ENCODE peak calls at places on chromosome 20, in ten cellular contexts. One of them, this sample, is unnamed.
A peak's percentile ranks its signal among the peaks of the same experiment; 100 is the strongest.

GRCh38 chr20:60191014-60191413 is 232.8 kb downstream of the CDH26 start:
- DNase-seq in endothelial cell of umbilical vein: no peak
- DNase-seq in astrocyte of the spinal cord: no peak
- DNase-seq in HFFc6: no peak
- DNase-seq in LNCaP clone FGC: no peak
- DNase-seq in choroid plexus epithelial cell: no peak
- DNase-seq in kidney: no peak
- DNase-seq in AG04449: no peak
- DNase-seq in GM23338: no peak
- DNase-seq in colonic mucosa: no peak
- DNase-seq in this sample: no peak

GRCh38 chr20:50331469-50332251 is 141.0 kb downstream of the CEBPB start:
- DNase-seq in endothelial cell of umbilical vein: no peak
- DNase-seq in astrocyte of the spinal cord: no peak
- DNase-seq in HFFc6: no peak
- DNase-seq in LNCaP clone FGC: peak; percentile 11
- DNase-seq in choroid plexus epithelial cell: no peak
- DNase-seq in kidney: no peak
- DNase-seq in AG04449: no peak
- DNase-seq in GM23338: no peak
- DNase-seq in colonic mucosa: no peak
- DNase-seq in this sample: no peak

GRCh38 chr20:44134897-44135810 is 51.8 kb downstream of the JPH2 start:
- DNase-seq in endothelial cell of umbilical vein: no peak
- DNase-seq in astrocyte of the spinal cord: no peak
- DNase-seq in HFFc6: peak; percentile 11
- DNase-seq in LNCaP clone FGC: no peak
- DNase-seq in choroid plexus epithelial cell: no peak
- DNase-seq in kidney: no peak
- DNase-seq in AG04449: no peak
- DNase-seq in GM23338: no peak
- DNase-seq in colonic mucosa: no peak
- DNase-seq in this sample: no peak

GRCh38 chr20:973785-974194 is 28.3 kb downstream of the RSPO4 start:
- DNase-seq in endothelial cell of umbilical vein: no peak
- DNase-seq in astrocyte of the spinal cord: peak; percentile 1
- DNase-seq in HFFc6: peak; percentile 80
- DNase-seq in LNCaP clone FGC: no peak
- DNase-seq in choroid plexus epithelial cell: peak; percentile 50
- DNase-seq in kidney: no peak
- DNase-seq in AG04449: peak; percentile 7
- DNase-seq in GM23338: peak; percentile 83
- DNase-seq in colonic mucosa: peak; percentile 21
- DNase-seq in this sample: peak; percentile 35

GRCh38 chr20:59802471-59803221 is 130.8 kb downstream of the SYCP2 start:
- DNase-seq in endothelial cell of umbilical vein: no peak
- DNase-seq in astrocyte of the spinal cord: no peak
- DNase-seq in HFFc6: no peak
- DNase-seq in LNCaP clone FGC: no peak
- DNase-seq in choroid plexus epithelial cell: no peak
- DNase-seq in kidney: no peak
- DNase-seq in AG04449: no peak
- DNase-seq in GM23338: no peak
- DNase-seq in colonic mucosa: peak; percentile 9
- DNase-seq in this sample: no peak

GRCh38 chr20:46837083-46837482 is 57.6 kb upstream of the EYA2 start:
- DNase-seq in endothelial cell of umbilical vein: no peak
- DNase-seq in astrocyte of the spinal cord: no peak
- DNase-seq in HFFc6: no peak
- DNase-seq in LNCaP clone FGC: no peak
- DNase-seq in choroid plexus epithelial cell: no peak
- DNase-seq in kidney: no peak
- DNase-seq in AG04449: no peak
- DNase-seq in GM23338: no peak
- DNase-seq in colonic mucosa: no peak
- DNase-seq in this sample: no peak

GRCh38 chr20:32285621-32286334 is 8.3 kb downstream of the KIF3B start:
- DNase-seq in endothelial cell of umbilical vein: no peak
- DNase-seq in astrocyte of the spinal cord: no peak
- DNase-seq in HFFc6: peak; percentile 59
- DNase-seq in LNCaP clone FGC: no peak
- DNase-seq in choroid plexus epithelial cell: peak; percentile 24
- DNase-seq in kidney: no peak
- DNase-seq in AG04449: no peak
- DNase-seq in GM23338: no peak
- DNase-seq in colonic mucosa: peak; percentile 57
- DNase-seq in this sample: peak; percentile 67

GRCh38 chr20:25223179-25223661 is 24.7 kb upstream of the PYGB start:
- DNase-seq in endothelial cell of umbilical vein: peak; percentile 61
- DNase-seq in astrocyte of the spinal cord: peak; percentile 97
- DNase-seq in HFFc6: peak; percentile 94
- DNase-seq in LNCaP clone FGC: no peak
- DNase-seq in choroid plexus epithelial cell: peak; percentile 96
- DNase-seq in kidney: peak; percentile 92
- DNase-seq in AG04449: peak; percentile 50
- DNase-seq in GM23338: peak; percentile 33
- DNase-seq in colonic mucosa: peak; percentile 73
- DNase-seq in this sample: peak; percentile 74

GRCh38 chr20:58424218-58424617 is 35.2 kb downstream of the VAPB start:
- DNase-seq in endothelial cell of umbilical vein: no peak
- DNase-seq in astrocyte of the spinal cord: no peak
- DNase-seq in HFFc6: no peak
- DNase-seq in LNCaP clone FGC: no peak
- DNase-seq in choroid plexus epithelial cell: no peak
- DNase-seq in kidney: no peak
- DNase-seq in AG04449: no peak
- DNase-seq in GM23338: peak; percentile 30
- DNase-seq in colonic mucosa: no peak
- DNase-seq in this sample: no peak

GRCh38 chr20:44282148-44282547 is 28.9 kb downstream of the FITM2 start:
- DNase-seq in endothelial cell of umbilical vein: no peak
- DNase-seq in astrocyte of the spinal cord: no peak
- DNase-seq in HFFc6: no peak
- DNase-seq in LNCaP clone FGC: no peak
- DNase-seq in choroid plexus epithelial cell: no peak
- DNase-seq in kidney: no peak
- DNase-seq in AG04449: no peak
- DNase-seq in GM23338: no peak
- DNase-seq in colonic mucosa: no peak
- DNase-seq in this sample: no peak

GRCh38 chr20:46222521-46223007 is 85.7 kb downstream of the CDH22 start:
- DNase-seq in endothelial cell of umbilical vein: no peak
- DNase-seq in astrocyte of the spinal cord: no peak
- DNase-seq in HFFc6: no peak
- DNase-seq in LNCaP clone FGC: no peak
- DNase-seq in choroid plexus epithelial cell: peak; percentile 21
- DNase-seq in kidney: no peak
- DNase-seq in AG04449: no peak
- DNase-seq in GM23338: peak; percentile 68
- DNase-seq in colonic mucosa: no peak
- DNase-seq in this sample: no peak

GRCh38 chr20:53867741-53868351 is 202.5 kb downstream of the BCAS1 start:
- DNase-seq in endothelial cell of umbilical vein: no peak
- DNase-seq in astrocyte of the spinal cord: no peak
- DNase-seq in HFFc6: no peak
- DNase-seq in LNCaP clone FGC: no peak
- DNase-seq in choroid plexus epithelial cell: no peak
- DNase-seq in kidney: no peak
- DNase-seq in AG04449: no peak
- DNase-seq in GM23338: peak; percentile 42
- DNase-seq in colonic mucosa: no peak
- DNase-seq in this sample: no peak

GRCh38 chr20:32564921-32565734 is 20.0 kb downstream of the NOL4L start:
- DNase-seq in endothelial cell of umbilical vein: no peak
- DNase-seq in astrocyte of the spinal cord: no peak
- DNase-seq in HFFc6: no peak
- DNase-seq in LNCaP clone FGC: no peak
- DNase-seq in choroid plexus epithelial cell: peak; percentile 56
- DNase-seq in kidney: no peak
- DNase-seq in AG04449: no peak
- DNase-seq in GM23338: no peak
- DNase-seq in colonic mucosa: peak; percentile 43
- DNase-seq in this sample: no peak

GRCh38 chr20:46808565-46808964 is 86.1 kb upstream of the EYA2 start:
- DNase-seq in endothelial cell of umbilical vein: no peak
- DNase-seq in astrocyte of the spinal cord: no peak
- DNase-seq in HFFc6: no peak
- DNase-seq in LNCaP clone FGC: peak; percentile 82
- DNase-seq in choroid plexus epithelial cell: no peak
- DNase-seq in kidney: no peak
- DNase-seq in AG04449: no peak
- DNase-seq in GM23338: no peak
- DNase-seq in colonic mucosa: no peak
- DNase-seq in this sample: no peak

GRCh38 chr20:17659801-17660200 is 22.2 kb downstream of the RRBP1 start:
- DNase-seq in endothelial cell of umbilical vein: no peak
- DNase-seq in astrocyte of the spinal cord: no peak
- DNase-seq in HFFc6: no peak
- DNase-seq in LNCaP clone FGC: no peak
- DNase-seq in choroid plexus epithelial cell: no peak
- DNase-seq in kidney: no peak
- DNase-seq in AG04449: no peak
- DNase-seq in GM23338: peak; percentile 28
- DNase-seq in colonic mucosa: no peak
- DNase-seq in this sample: no peak
- TF ChIP-seq CTCF in endothelial cell of umbilical vein: no peak
- TF ChIP-seq CTCF in astrocyte of the spinal cord: peak; percentile 4
- TF ChIP-seq CTCF in HFFc6: peak; percentile 48
- TF ChIP-seq CTCF in LNCaP clone FGC: peak; percentile 8
- TF ChIP-seq CTCF in choroid plexus epithelial cell: no peak
- TF ChIP-seq CTCF in kidney: no peak
- TF ChIP-seq CTCF in AG04449: no peak
- TF ChIP-seq CTCF in GM23338: peak; percentile 31
- TF ChIP-seq CTCF in colonic mucosa: no peak
- TF ChIP-seq CTCF in this sample: no peak

GRCh38 chr20:23011008-23011721 is 23.9 kb upstream of the SSTR4 start:
- DNase-seq in endothelial cell of umbilical vein: no peak
- DNase-seq in astrocyte of the spinal cord: no peak
- DNase-seq in HFFc6: no peak
- DNase-seq in LNCaP clone FGC: no peak
- DNase-seq in choroid plexus epithelial cell: no peak
- DNase-seq in kidney: peak; percentile 29
- DNase-seq in AG04449: no peak
- DNase-seq in GM23338: no peak
- DNase-seq in colonic mucosa: no peak
- DNase-seq in this sample: no peak
- TF ChIP-seq CTCF in endothelial cell of umbilical vein: no peak
- TF ChIP-seq CTCF in astrocyte of the spinal cord: no peak
- TF ChIP-seq CTCF in HFFc6: no peak
- TF ChIP-seq CTCF in LNCaP clone FGC: no peak
- TF ChIP-seq CTCF in choroid plexus epithelial cell: no peak
- TF ChIP-seq CTCF in kidney: no peak
- TF ChIP-seq CTCF in AG04449: no peak
- TF ChIP-seq CTCF in GM23338: no peak
- TF ChIP-seq CTCF in colonic mucosa: no peak
- TF ChIP-seq CTCF in this sample: no peak

GRCh38 chr20:3820901-3821727 is 767 bp downstream of the AP5S1 start:
- DNase-seq in endothelial cell of umbilical vein: no peak
- DNase-seq in astrocyte of the spinal cord: no peak
- DNase-seq in HFFc6: no peak
- DNase-seq in LNCaP clone FGC: no peak
- DNase-seq in choroid plexus epithelial cell: no peak
- DNase-seq in kidney: peak; percentile 49
- DNase-seq in AG04449: no peak
- DNase-seq in GM23338: no peak
- DNase-seq in colonic mucosa: no peak
- DNase-seq in this sample: no peak

GRCh38 chr20:3819413-3820047 is 817 bp upstream of the AP5S1 start:
- DNase-seq in endothelial cell of umbilical vein: no peak
- DNase-seq in astrocyte of the spinal cord: no peak
- DNase-seq in HFFc6: no peak
- DNase-seq in LNCaP clone FGC: no peak
- DNase-seq in choroid plexus epithelial cell: no peak
- DNase-seq in kidney: peak; percentile 71
- DNase-seq in AG04449: no peak
- DNase-seq in GM23338: no peak
- DNase-seq in colonic mucosa: no peak
- DNase-seq in this sample: no peak

GRCh38 chr20:3820048-3820900 is at the start of gene AP5S1:
- DNase-seq in endothelial cell of umbilical vein: peak; percentile 96
- DNase-seq in astrocyte of the spinal cord: peak; percentile 97
- DNase-seq in HFFc6: peak; percentile 92
- DNase-seq in LNCaP clone FGC: peak; percentile 93
- DNase-seq in choroid plexus epithelial cell: peak; percentile 97
- DNase-seq in kidney: peak; percentile 98
- DNase-seq in AG04449: no peak
- DNase-seq in GM23338: peak; percentile 99
- DNase-seq in colonic mucosa: peak; percentile 99
- DNase-seq in this sample: peak; percentile 97

GRCh38 chr20:3815703-3816315 is 4.5 kb upstream of the AP5S1 start:
- DNase-seq in endothelial cell of umbilical vein: no peak
- DNase-seq in astrocyte of the spinal cord: no peak
- DNase-seq in HFFc6: no peak
- DNase-seq in LNCaP clone FGC: no peak
- DNase-seq in choroid plexus epithelial cell: no peak
- DNase-seq in kidney: no peak
- DNase-seq in AG04449: no peak
- DNase-seq in GM23338: no peak
- DNase-seq in colonic mucosa: no peak
- DNase-seq in this sample: no peak

GRCh38 chr20:3818155-3819151 is 1.9 kb upstream of the AP5S1 start:
- DNase-seq in endothelial cell of umbilical vein: peak; percentile 69
- DNase-seq in astrocyte of the spinal cord: peak; percentile 79
- DNase-seq in HFFc6: peak; percentile 85
- DNase-seq in LNCaP clone FGC: peak; percentile 23
- DNase-seq in choroid plexus epithelial cell: peak; percentile 88
- DNase-seq in kidney: peak; percentile 74
- DNase-seq in AG04449: no peak
- DNase-seq in GM23338: peak; percentile 89
- DNase-seq in colonic mucosa: peak; percentile 86
- DNase-seq in this sample: peak; percentile 80
- TF ChIP-seq CTCF in endothelial cell of umbilical vein: peak; percentile 81
- TF ChIP-seq CTCF in astrocyte of the spinal cord: peak; percentile 84
- TF ChIP-seq CTCF in HFFc6: peak; percentile 90
- TF ChIP-seq CTCF in LNCaP clone FGC: peak; percentile 65
- TF ChIP-seq CTCF in choroid plexus epithelial cell: peak; percentile 89
- TF ChIP-seq CTCF in kidney: peak; percentile 54
- TF ChIP-seq CTCF in AG04449: peak; percentile 86
- TF ChIP-seq CTCF in GM23338: peak; percentile 67
- TF ChIP-seq CTCF in colonic mucosa: peak; percentile 67
- TF ChIP-seq CTCF in this sample: peak; percentile 78

DNA sequence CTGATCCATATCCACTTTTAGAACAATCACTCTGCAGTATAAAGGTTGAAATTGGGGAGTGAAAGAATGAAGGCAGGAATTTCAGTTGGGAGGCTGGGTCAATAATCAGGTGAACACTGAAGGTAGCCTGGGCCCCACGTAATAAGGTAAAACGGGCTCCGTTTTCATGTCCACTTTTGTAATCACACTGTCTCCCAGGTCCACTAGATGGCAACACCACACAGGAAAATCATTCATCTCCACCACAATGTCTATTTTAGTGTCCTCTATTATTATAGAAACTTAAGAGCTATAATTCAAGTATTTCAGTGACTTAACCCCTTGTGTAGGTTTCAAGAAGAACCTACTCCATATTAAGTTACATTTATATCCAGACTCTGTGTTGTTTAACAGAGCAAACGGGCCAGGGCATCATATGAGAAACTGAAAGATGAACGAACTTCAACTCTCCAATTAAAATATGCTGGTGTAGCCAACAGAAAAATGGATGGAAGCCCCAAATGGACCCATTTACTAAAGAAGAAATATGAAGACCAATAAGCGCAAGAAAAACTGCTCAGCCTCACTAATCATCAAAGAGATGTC is 45.9 kb upstream of the MC3R start:
- DNase-seq in endothelial cell of umbilical vein: no peak
- DNase-seq in astrocyte of the spinal cord: peak; percentile 4
- DNase-seq in HFFc6: peak; percentile 4
- DNase-seq in LNCaP clone FGC: no peak
- DNase-seq in choroid plexus epithelial cell: peak; percentile 28
- DNase-seq in kidney: no peak
- DNase-seq in AG04449: no peak
- DNase-seq in GM23338: no peak
- DNase-seq in colonic mucosa: no peak
- DNase-seq in this sample: peak; percentile 20
- TF ChIP-seq CTCF in endothelial cell of umbilical vein: no peak
- TF ChIP-seq CTCF in astrocyte of the spinal cord: peak; percentile 27
- TF ChIP-seq CTCF in HFFc6: peak; percentile 73
- TF ChIP-seq CTCF in LNCaP clone FGC: peak; percentile 56
- TF ChIP-seq CTCF in choroid plexus epithelial cell: peak; percentile 46
- TF ChIP-seq CTCF in kidney: peak; percentile 10
- TF ChIP-seq CTCF in AG04449: no peak
- TF ChIP-seq CTCF in GM23338: peak; percentile 24
- TF ChIP-seq CTCF in colonic mucosa: no peak
- TF ChIP-seq CTCF in this sample: peak; percentile 31

This sample was measured in fibroblast of the aortic adventitia.